ENCODE peak calls at places on chromosomes 13 and 19, in seven cellular contexts. S, I, Y, C, Q, T and X are unnamed samples.

GRCh38 chr13:66994097-66994496 is 236.0 kb downstream of the PCDH9 start:
- DNase-seq in S (peak), I (peak), Y (peak), C (peak), Q (no peak), T (peak), X (no peak)

GRCh38 chr13:102597029-102598015 is 536 bp downstream of the TPP2 start:
- DNase-seq in S (peak), I (peak), Y (no peak), C (peak), Q (no peak), T (peak), X (peak)

GRCh38 chr19:13920940-13921744 is 15.1 kb downstream of the CC2D1A start:
- DNase-seq in S (peak), I (no peak), Y (peak), C (peak), Q (no peak), T (peak), X (peak)

GRCh38 chr19:32652893-32653625 is 21.9 kb downstream of the ANKRD27 start:
- DNase-seq in S (peak), I (no peak), Y (peak), C (peak), Q (peak), T (no peak), X (no peak)

GRCh38 chr13:102770435-102770834 is 3.2 kb downstream of the TEX30 start:
- DNase-seq in S (no peak), I (no peak), Y (no peak), C (no peak), Q (no peak), T (no peak), X (no peak)

GRCh38 chr19:35093941-35094647 is 21.5 kb upstream of the FXYD3 start:
- DNase-seq in S (no peak), I (no peak), Y (no peak), C (no peak), Q (no peak), T (no peak), X (no peak)

GRCh38 chr19:18385675-18386542 is at the start of gene GDF15:
- DNase-seq in S (peak), I (peak), Y (peak), C (peak), Q (no peak), T (peak), X (peak)

GRCh38 chr19:18737337-18737953 is 53.7 kb downstream of the COMP start:
- DNase-seq in S (peak), I (no peak), Y (peak), C (no peak), Q (peak), T (no peak), X (no peak)

GRCh38 chr19:4506449-4507149 is 11.7 kb downstream of the PLIN4 start:
- DNase-seq in S (peak), I (no peak), Y (peak), C (peak), Q (peak), T (no peak), X (no peak)

GRCh38 chr19:37817180-37817911 is 38.0 kb upstream of the ZNF573 start:
- DNase-seq in S (peak), I (peak), Y (peak), C (peak), Q (no peak), T (peak), X (no peak)

GRCh38 chr19:33621811-33622504 is at the start of gene CHST8:
- DNase-seq in S (no peak), I (peak), Y (peak), C (peak), Q (no peak), T (no peak), X (peak)

GRCh38 chr13:45925151-45925550 is 73.6 kb upstream of the SIAH3 start:
- DNase-seq in S (no peak), I (no peak), Y (peak), C (no peak), Q (no peak), T (no peak), X (no peak)
- TF ChIP-seq CTCF in S (peak), I (no peak), Y (peak), C (peak), Q (no peak), T (no peak), X (peak)

DNA sequence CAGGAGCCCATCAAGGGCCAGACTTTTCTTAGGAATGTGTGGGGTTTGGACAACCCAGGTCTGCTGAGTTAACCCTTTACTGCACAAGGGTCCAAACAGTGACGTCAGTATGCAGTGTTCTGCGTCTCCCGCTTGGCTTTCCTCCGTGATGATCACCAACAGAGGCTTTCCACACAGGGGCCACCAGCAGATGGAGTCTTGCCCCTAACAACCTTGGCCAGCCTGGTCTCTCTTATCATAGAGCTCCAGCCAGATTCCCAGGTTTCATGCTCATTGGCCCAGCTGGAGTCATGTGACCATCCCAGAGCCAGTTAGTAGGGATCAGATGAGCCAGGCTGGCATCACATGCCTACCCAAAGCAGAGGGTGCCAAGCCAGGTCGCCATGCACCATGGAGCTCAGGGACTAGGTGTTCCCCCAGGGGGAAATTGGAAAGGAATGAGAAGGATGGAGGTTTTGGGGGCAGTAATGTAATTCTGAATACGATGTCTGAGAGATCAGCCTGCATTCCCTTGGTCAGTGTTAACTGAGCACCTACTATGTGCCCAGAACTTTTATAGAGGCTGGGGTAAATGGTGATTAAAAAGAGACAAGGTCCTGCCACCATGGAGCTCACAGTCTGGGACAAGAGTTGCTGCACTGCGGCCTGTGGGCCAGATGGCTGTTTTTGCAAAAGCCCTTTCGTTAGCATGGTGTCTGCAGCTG is 61.2 kb downstream of the MYH14 start:
- DNase-seq in S (no peak), I (no peak), Y (peak), C (no peak), Q (no peak), T (no peak), X (no peak)
- TF ChIP-seq CTCF in S (no peak), I (no peak), Y (no peak), C (no peak), Q (no peak), T (no peak), X (peak)

GRCh38 chr19:51564791-51565190 is 6.3 kb upstream of the ZNF175 start:
- DNase-seq in S (no peak), I (no peak), Y (no peak), C (no peak), Q (no peak), T (peak), X (peak)
- TF ChIP-seq CTCF in S (no peak), I (no peak), Y (no peak), C (no peak), Q (no peak), T (no peak), X (peak)

GRCh38 chr19:40217921-40218890 is at the start of gene TTC9B:
- DNase-seq in S (no peak), I (peak), Y (no peak), C (no peak), Q (no peak), T (peak), X (peak)
- TF ChIP-seq CTCF in S (no peak), I (no peak), Y (no peak), C (no peak), Q (no peak), T (no peak), X (no peak)

DNA sequence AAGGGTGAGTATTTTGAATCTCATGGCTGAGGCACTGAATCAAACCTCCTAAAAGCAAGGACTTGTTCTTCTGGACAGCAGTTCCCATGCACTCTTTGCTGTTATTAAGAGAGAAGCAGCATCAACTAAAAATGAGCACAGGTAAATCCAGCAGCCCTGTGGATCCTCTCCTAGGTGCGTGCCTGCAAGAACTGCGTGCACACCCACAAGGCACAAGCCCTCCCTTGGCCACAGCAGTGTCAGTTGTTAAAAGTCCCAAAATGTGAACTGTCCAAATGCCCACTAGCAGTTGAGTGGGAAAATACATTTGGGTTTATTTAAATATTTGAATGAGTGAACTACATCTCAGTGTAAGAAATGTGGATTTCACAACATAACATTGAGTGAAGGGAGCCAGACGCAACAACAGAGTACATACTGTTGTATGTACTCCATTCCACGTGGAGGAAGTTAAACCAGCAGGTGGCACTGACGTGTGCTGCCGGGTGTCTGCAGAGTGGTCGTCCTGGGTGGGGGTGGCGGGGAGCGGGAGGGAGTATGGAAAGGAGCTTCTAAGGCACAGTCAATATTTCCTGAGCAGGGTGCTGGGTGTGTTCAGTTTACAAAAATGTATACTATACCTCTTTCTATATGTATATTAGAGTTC is 266.4 kb downstream of the NALCN start:
- DNase-seq in S (peak), I (peak), Y (peak), C (peak), Q (no peak), T (no peak), X (no peak)
- TF ChIP-seq CTCF in S (peak), I (peak), Y (peak), C (peak), Q (peak), T (no peak), X (peak)